ENCODE peak calls at places on chromosome 10, in four cellular contexts. One of them, this sample, is unnamed.

GRCh38 chr10:75605096-75605495 is 173.7 kb downstream of the LRMDA start:
- DNase-seq in posterior cingulate gyrus: no peak
- DNase-seq in activated T-cell treated with anti-CD3 and anti-CD28 coated beads for 1 hour: no peak
- DNase-seq in adipocyte: no peak
- DNase-seq in this sample: no peak

GRCh38 chr10:101285519-101286070 is 56.3 kb upstream of the LBX1 start:
- DNase-seq in posterior cingulate gyrus: no peak
- DNase-seq in activated T-cell treated with anti-CD3 and anti-CD28 coated beads for 1 hour: no peak
- DNase-seq in adipocyte: no peak
- DNase-seq in this sample: no peak

GRCh38 chr10:127894146-127894545 is 1.4 kb upstream of the CLRN3 start:
- DNase-seq in posterior cingulate gyrus: no peak
- DNase-seq in activated T-cell treated with anti-CD3 and anti-CD28 coated beads for 1 hour: no peak
- DNase-seq in adipocyte: no peak
- DNase-seq in this sample: no peak

GRCh38 chr10:21617267-21617666 is 83.2 kb downstream of the MLLT10 start:
- DNase-seq in posterior cingulate gyrus: no peak
- DNase-seq in activated T-cell treated with anti-CD3 and anti-CD28 coated beads for 1 hour: no peak
- DNase-seq in adipocyte: peak
- DNase-seq in this sample: no peak

GRCh38 chr10:56487746-56488145 is 126.7 kb upstream of the ZWINT start:
- DNase-seq in posterior cingulate gyrus: no peak
- DNase-seq in activated T-cell treated with anti-CD3 and anti-CD28 coated beads for 1 hour: no peak
- DNase-seq in adipocyte: no peak
- DNase-seq in this sample: no peak

GRCh38 chr10:30185916-30186315 is 126.5 kb upstream of the JCAD start:
- DNase-seq in posterior cingulate gyrus: no peak
- DNase-seq in activated T-cell treated with anti-CD3 and anti-CD28 coated beads for 1 hour: no peak
- DNase-seq in adipocyte: peak
- DNase-seq in this sample: no peak

GRCh38 chr10:121572857-121573540 is 25.2 kb downstream of the FGFR2 start:
- DNase-seq in posterior cingulate gyrus: no peak
- DNase-seq in activated T-cell treated with anti-CD3 and anti-CD28 coated beads for 1 hour: no peak
- DNase-seq in adipocyte: no peak
- DNase-seq in this sample: no peak

GRCh38 chr10:28387141-28387540 is 84.3 kb upstream of the MPP7 start:
- DNase-seq in posterior cingulate gyrus: no peak
- DNase-seq in activated T-cell treated with anti-CD3 and anti-CD28 coated beads for 1 hour: no peak
- DNase-seq in adipocyte: no peak
- DNase-seq in this sample: no peak

GRCh38 chr10:120996456-120997053 is 145.4 kb downstream of the WDR11 start:
- DNase-seq in posterior cingulate gyrus: no peak
- DNase-seq in activated T-cell treated with anti-CD3 and anti-CD28 coated beads for 1 hour: no peak
- DNase-seq in adipocyte: no peak
- DNase-seq in this sample: no peak

GRCh38 chr10:49139866-49140195 is 6.0 kb upstream of the FAM170B start:
- DNase-seq in posterior cingulate gyrus: no peak
- DNase-seq in activated T-cell treated with anti-CD3 and anti-CD28 coated beads for 1 hour: no peak
- DNase-seq in adipocyte: peak
- DNase-seq in this sample: no peak

GRCh38 chr10:67971311-67971710 is 86.9 kb downstream of the SIRT1 start:
- DNase-seq in posterior cingulate gyrus: no peak
- DNase-seq in activated T-cell treated with anti-CD3 and anti-CD28 coated beads for 1 hour: no peak
- DNase-seq in adipocyte: no peak
- DNase-seq in this sample: no peak

GRCh38 chr10:29955308-29955935 is 104.0 kb downstream of the JCAD start:
- DNase-seq in posterior cingulate gyrus: no peak
- DNase-seq in activated T-cell treated with anti-CD3 and anti-CD28 coated beads for 1 hour: no peak
- DNase-seq in adipocyte: peak
- DNase-seq in this sample: no peak